ENCODE peak calls at places on chromosome 1, in nine cellular contexts. J is endodermal cell; X is CD8-positive, alpha-beta T cell; L is brain microvascular endothelial cell; R is kidney tubule cell; N is ACHN; P is glomerular endothelial cell; Q is GM04504; B is GM04503. H is an unnamed sample.

GRCh38 chr1:163692266-163692665 is 370.5 kb downstream of the NUF2 start:
- DNase-seq in J (no peak), X (no peak), L (no peak), R (no peak), N (no peak), P (no peak), Q (no peak), B (no peak), H (no peak)

GRCh38 chr1:24966724-24967346 is 36.8 kb upstream of the RUNX3 start:
- DNase-seq in J (no peak), X (no peak), L (peak; percentile 94), R (peak; percentile 63), N (no peak), P (no peak), Q (peak; percentile 54), B (peak; percentile 40), H (no peak)

GRCh38 chr1:207866471-207867135 is 44.3 kb downstream of the CD34 start:
- DNase-seq in J (peak; percentile 20), X (no peak), L (peak; percentile 64), R (peak; percentile 17), N (no peak), P (no peak), Q (no peak), B (no peak), H (peak; percentile 81)

GRCh38 chr1:246329900-246330299 is 177.2 kb downstream of the SMYD3 start:
- DNase-seq in J (no peak), X (no peak), L (no peak), R (peak; percentile 59), N (no peak), P (no peak), Q (no peak), B (no peak), H (no peak)

GRCh38 chr1:165235158-165235776 is 121.2 kb downstream of the LMX1A start:
- DNase-seq in J (peak; percentile 73), X (no peak), L (no peak), R (no peak), N (no peak), P (no peak), Q (no peak), B (no peak), H (no peak)

GRCh38 chr1:53532912-53533311 is 73.7 kb downstream of the DMRTB1 start:
- DNase-seq in J (no peak), X (no peak), L (no peak), R (no peak), N (no peak), P (no peak), Q (no peak), B (no peak), H (no peak)

GRCh38 chr1:11914035-11914434 is 12.2 kb downstream of the KIAA2013 start:
- DNase-seq in J (no peak), X (no peak), L (no peak), R (no peak), N (no peak), P (no peak), Q (no peak), B (no peak), H (no peak)

GRCh38 chr1:16068356-16069270 is 4.8 kb downstream of the FAM131C start:
- DNase-seq in J (no peak), X (no peak), L (no peak), R (peak; percentile 74), N (peak; percentile 12), P (no peak), Q (no peak), B (no peak), H (no peak)

GRCh38 chr1:153347856-153348255 is 785 bp downstream of the PGLYRP4 start:
- DNase-seq in J (no peak), X (no peak), L (no peak), R (no peak), N (no peak), P (no peak), Q (no peak), B (no peak), H (no peak)

GRCh38 chr1:112344754-112345423 is 51.1 kb upstream of the CTTNBP2NL start:
- DNase-seq in J (peak; percentile 51), X (no peak), L (no peak), R (peak; percentile 7), N (no peak), P (no peak), Q (no peak), B (no peak), H (no peak)

GRCh38 chr1:10338047-10338446 is 60.8 kb upstream of the PGD start:
- DNase-seq in J (peak; percentile 84), X (no peak), L (peak; percentile 22), R (peak; percentile 35), N (peak; percentile 49), P (no peak), Q (peak; percentile 3), B (no peak), H (peak; percentile 33)

GRCh38 chr1:41613646-41614592 is 129.4 kb upstream of the EDN2 start:
- DNase-seq in J (peak; percentile 10), X (no peak), L (peak; percentile 43), R (no peak), N (no peak), P (no peak), Q (peak; percentile 55), B (peak; percentile 39), H (no peak)

GRCh38 chr1:224710196-224710595 is 94.1 kb downstream of the CNIH3 start:
- DNase-seq in J (no peak), X (no peak), L (no peak), R (no peak), N (no peak), P (no peak), Q (no peak), B (no peak), H (no peak)

GRCh38 chr1:33008051-33008914 is 28.4 kb downstream of the AK2 start:
- DNase-seq in J (no peak), X (no peak), L (no peak), R (peak; percentile 30), N (no peak), P (no peak), Q (no peak), B (no peak), H (no peak)

GRCh38 chr1:181577475-181577874 is 94.2 kb downstream of the CACNA1E start:
- DNase-seq in J (peak; percentile 9), X (no peak), L (no peak), R (no peak), N (no peak), P (no peak), Q (no peak), B (no peak), H (peak; percentile 4)

GRCh38 chr1:220894025-220894923 is 15.0 kb downstream of the HLX start:
- DNase-seq in J (peak; percentile 80), X (no peak), L (no peak), R (no peak), N (no peak), P (no peak), Q (no peak), B (no peak), H (no peak)

GRCh38 chr1:176897350-176898236 is 266.9 kb downstream of the ASTN1 start:
- DNase-seq in J (peak; percentile 95), X (no peak), L (peak; percentile 43), R (peak; percentile 64), N (peak; percentile 73), P (peak; percentile 27), Q (peak; percentile 19), B (no peak), H (peak; percentile 24)

H was measured in dermis microvascular lymphatic vessel endothelial cell.